ENCODE peak calls at places on chromosomes 5 and 9, in four cellular contexts. X, L, B and F are unnamed samples.

GRCh38 chr9:136213733-136214132 is 8.8 kb upstream of the LHX3 start:
- DNase-seq in L (no peak), B (no peak), X (no peak), F (no peak)

GRCh38 chr5:543755-544674 is 19.8 kb upstream of the SLC9A3 start:
- DNase-seq in X (no peak), L (peak), B (no peak), F (peak)

GRCh38 chr5:105885266-105885665 is 1785.5 kb downstream of the EFNA5 start:
- DNase-seq in X (peak), L (no peak), B (peak), F (no peak)

GRCh38 chr9:2599896-2600295 is 21.7 kb upstream of the VLDLR start:
- DNase-seq in L (no peak), B (no peak), X (peak), F (no peak)

GRCh38 chr5:173330151-173330855 is 2.1 kb upstream of the STC2 start:
- DNase-seq in X (no peak), B (no peak), L (no peak), F (no peak)

GRCh38 chr5:132074772-132075718 is 1.5 kb downstream of the CSF2 start:
- DNase-seq in L (no peak), X (no peak), B (no peak), F (no peak)

GRCh38 chr5:159071382-159071781 is 28.3 kb downstream of the EBF1 start:
- DNase-seq in X (no peak), B (no peak), L (no peak), F (no peak)

GRCh38 chr5:32193591-32193990 is 19.5 kb upstream of the GOLPH3 start:
- DNase-seq in X (peak), L (peak), B (peak), F (peak)

GRCh38 chr5:78534148-78535009 is 114.2 kb downstream of the LHFPL2 start:
- DNase-seq in L (no peak), B (no peak), X (peak), F (peak)

GRCh38 chr9:113042884-113043657 is 13.5 kb downstream of the ZFP37 start:
- DNase-seq in X (no peak), L (no peak), B (no peak), F (no peak)

GRCh38 chr5:125750538-125751186 is 672.5 kb upstream of the GRAMD2B start:
- DNase-seq in B (no peak), L (no peak), X (no peak), F (no peak)

GRCh38 chr5:97009212-97009898 is 73.5 kb downstream of the LNPEP start:
- DNase-seq in B (no peak), L (no peak), X (no peak), F (no peak)

GRCh38 chr9:73219985-73220626 is 68.4 kb downstream of the ANXA1 start:
- DNase-seq in B (peak), X (peak), L (no peak), F (no peak)

GRCh38 chr9:6305954-6306563 is 22.1 kb upstream of the TPD52L3 start:
- DNase-seq in B (peak), L (no peak), X (peak), F (no peak)

GRCh38 chr5:171647043-171647899 is 138.3 kb upstream of the SMIM23 start:
- DNase-seq in X (peak), B (no peak), L (no peak), F (no peak)

GRCh38 chr9:136804509-136805206 is 3.1 kb upstream of the RABL6 start:
- DNase-seq in B (no peak), L (no peak), X (no peak), F (no peak)

GRCh38 chr5:220008-220407 is 1.9 kb downstream of the SDHA start:
- DNase-seq in B (no peak), X (no peak), L (no peak), F (no peak)

GRCh38 chr5:75275736-75276135 is 39.1 kb upstream of the ANKRD31 start:
- DNase-seq in B (no peak), X (no peak), L (no peak), F (no peak)

DNA sequence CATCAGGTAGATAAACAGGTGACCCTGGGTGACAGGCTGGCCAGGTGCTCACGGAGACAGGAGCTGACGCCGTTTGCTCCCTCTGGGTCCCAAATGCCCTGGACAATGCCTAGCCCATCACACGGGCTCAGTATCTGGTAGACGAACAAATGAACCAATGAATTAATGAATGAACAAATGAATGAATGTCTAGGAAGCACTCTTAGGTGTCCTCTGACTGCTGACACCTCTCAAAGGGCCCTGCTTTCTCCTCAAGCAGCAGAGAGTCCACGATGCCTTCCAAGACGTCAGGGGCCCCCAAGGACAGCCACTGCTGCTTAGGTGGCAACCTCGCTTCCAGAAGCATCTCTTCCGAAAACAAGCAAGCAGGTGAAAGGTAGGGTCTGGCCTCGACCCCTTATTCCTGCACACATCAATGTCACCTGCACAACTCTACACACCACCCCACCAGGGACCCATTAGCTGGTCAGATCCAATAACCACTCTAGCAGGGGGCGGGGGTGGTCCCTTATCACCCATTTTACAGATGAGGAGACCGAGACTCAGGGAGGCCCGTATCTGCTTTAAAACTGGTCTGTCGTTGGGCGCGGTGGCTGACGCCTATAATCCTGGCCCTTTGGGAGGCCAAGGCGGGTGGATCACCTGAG is 45.2 kb downstream of the VAV2 start:
- DNase-seq in B (no peak), L (peak), X (no peak), F (no peak)
- H3K4me3 ChIP-seq in B (no peak), L (no peak), X (no peak), F (no peak)

GRCh38 chr5:114471529-114471928 is 109.7 kb downstream of the KCNN2 start:
- DNase-seq in L (no peak), X (no peak), B (no peak), F (no peak)
- H3K4me3 ChIP-seq in L (no peak), X (no peak), B (no peak), F (no peak)

DNA sequence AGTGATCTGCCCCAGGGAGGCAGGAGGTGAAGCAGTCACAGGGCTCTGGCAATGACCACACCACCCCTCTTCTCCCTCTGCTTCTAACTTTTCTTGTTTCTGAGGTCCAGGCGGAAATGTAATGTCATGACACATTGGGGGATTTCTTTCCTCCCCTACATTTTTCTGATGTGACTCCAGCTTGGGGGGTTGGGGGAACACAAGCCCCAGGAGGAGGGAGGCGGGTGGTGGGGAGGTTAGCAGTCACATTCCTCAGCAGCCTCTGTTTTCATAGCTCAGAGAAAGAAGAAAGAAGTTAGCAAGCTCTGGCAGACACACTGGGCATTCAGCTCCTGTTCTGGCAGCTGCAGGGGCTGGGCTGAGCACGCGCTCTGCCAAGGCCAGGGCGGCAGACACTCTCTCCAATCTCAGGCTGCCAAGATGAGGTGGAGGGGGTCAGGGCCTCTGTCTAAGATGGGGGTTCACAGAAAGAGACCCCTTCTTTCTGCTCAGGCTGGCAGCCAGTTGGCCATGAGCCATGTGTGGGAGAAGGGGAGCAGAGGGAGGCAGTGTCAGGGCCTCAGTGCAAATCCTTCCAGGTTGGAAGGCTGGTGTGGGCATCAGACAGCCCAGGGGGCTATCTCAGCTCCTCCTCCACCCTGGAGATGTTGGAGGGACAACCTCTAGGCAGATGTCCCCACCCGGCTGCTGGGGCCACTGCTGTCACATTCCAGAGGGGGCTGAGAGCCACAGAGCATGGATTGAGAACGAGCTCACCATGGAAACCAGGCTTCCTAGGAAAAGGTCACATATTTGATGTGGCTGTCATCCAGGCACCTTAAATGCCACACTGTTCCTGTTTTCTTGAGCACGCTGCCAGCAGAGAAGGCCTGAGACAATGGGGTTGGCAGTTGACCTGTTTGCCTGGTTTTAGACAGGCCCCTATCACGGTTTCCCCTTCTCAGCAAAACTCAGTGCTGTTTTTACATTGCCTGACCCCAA is 20.1 kb upstream of the PFDN1 start:
- DNase-seq in L (no peak), X (peak), B (peak), F (peak)
- H3K4me3 ChIP-seq in L (no peak), X (no peak), B (no peak), F (peak)

GRCh38 chr9:107605041-107605440 is 115.5 kb upstream of the KLF4 start:
- DNase-seq in B (no peak), L (no peak), X (no peak), F (no peak)

GRCh38 chr9:107597743-107598217 is 108.2 kb upstream of the KLF4 start:
- DNase-seq in X (no peak), B (no peak), L (peak), F (no peak)

GRCh38 chr9:107600060-107600573 is 110.5 kb upstream of the KLF4 start:
- DNase-seq in L (no peak), B (no peak), X (no peak), F (no peak)
- H3K4me3 ChIP-seq in L (no peak), B (no peak), X (no peak), F (no peak)

DNA sequence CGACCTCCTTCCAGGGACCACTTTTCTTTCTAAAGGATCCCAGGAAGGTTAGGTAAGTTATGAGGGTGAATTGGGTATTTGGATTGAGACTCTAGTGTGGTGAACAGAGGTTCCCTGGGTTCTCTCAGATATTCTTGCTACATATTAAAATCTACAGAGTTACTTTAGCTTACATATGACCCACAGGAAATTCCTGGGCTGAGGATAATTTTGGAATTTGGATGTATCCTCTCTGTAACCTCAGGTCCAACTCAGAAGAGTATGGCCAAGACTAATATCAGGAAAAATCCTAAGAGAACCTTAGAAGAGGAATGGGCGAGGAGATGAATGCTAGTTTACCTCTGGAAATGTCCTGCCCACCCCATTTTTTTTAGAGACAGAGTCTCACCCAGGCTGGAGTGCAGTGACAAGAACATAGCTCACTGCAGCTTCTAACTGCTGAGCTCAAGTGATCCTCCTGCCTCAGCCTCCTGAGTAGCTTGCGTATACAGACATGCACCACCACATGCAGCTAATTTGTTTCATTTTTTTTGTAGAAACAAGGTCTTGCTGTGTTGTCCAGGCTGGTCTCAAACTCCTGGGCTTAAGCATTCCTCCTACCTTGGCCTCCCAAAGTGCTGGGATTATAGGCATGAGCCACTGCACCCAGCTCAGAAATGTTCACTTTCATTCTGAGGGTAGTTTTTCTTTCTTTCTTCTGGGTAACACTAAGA is 196.4 kb downstream of the ARHGEF28 start:
- DNase-seq in X (no peak), B (no peak), L (no peak), F (no peak)
- H3K4me3 ChIP-seq in X (no peak), B (no peak), L (no peak), F (no peak)

GRCh38 chr5:139653616-139654015 is 5.5 kb downstream of the CXXC5 start:
- DNase-seq in L (no peak), B (no peak), X (no peak), F (no peak)

GRCh38 chr5:139651502-139651862 is 3.3 kb downstream of the CXXC5 start:
- DNase-seq in X (no peak), L (no peak), B (no peak), F (no peak)

GRCh38 chr5:139651863-139652787 is 4.0 kb downstream of the CXXC5 start:
- DNase-seq in L (peak), B (peak), X (peak), F (no peak)

GRCh38 chr5:139654464-139654863 is 6.3 kb downstream of the CXXC5 start:
- DNase-seq in B (no peak), X (no peak), L (no peak), F (no peak)

GRCh38 chr5:139652788-139653241 is 4.7 kb downstream of the CXXC5 start:
- DNase-seq in B (no peak), X (no peak), L (peak), F (no peak)
- H3K4me3 ChIP-seq in B (peak), X (no peak), L (no peak), F (peak)

DNA sequence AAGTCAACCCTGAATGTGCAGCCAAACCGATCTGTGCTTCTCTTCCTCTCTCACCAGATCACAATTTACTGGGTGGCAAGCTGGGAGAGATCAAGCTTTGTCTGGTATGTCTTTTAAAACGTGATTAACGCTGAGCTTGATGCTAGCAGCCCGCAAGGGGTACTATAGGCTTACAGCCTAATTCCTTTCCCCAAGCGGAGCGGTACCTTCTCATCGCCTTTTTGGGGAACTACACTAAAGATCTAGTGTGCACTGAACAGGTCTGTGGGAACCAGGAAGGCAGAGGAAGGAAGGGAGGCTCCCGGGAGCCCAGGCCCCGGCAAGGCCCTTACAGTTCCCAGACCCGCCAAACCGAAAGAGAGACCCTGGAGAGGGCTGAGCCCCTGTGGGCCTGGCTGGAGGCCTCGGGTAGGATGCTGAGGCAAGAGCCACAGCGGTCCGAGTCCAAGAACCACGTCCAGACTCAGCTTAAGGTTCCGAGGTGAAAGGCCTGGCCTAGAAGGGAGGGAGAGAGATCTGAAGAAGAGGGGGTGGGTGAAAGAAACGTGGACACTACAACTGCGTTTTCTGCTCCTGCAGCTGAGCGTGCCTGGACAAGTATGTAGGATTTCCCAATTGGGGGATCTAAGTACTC is 2.7 kb downstream of the NR2F1-AS1 start:
- DNase-seq in B (no peak), X (peak), L (peak), F (no peak)
- H3K4me3 ChIP-seq in B (peak), X (peak), L (no peak), F (no peak)

DNA sequence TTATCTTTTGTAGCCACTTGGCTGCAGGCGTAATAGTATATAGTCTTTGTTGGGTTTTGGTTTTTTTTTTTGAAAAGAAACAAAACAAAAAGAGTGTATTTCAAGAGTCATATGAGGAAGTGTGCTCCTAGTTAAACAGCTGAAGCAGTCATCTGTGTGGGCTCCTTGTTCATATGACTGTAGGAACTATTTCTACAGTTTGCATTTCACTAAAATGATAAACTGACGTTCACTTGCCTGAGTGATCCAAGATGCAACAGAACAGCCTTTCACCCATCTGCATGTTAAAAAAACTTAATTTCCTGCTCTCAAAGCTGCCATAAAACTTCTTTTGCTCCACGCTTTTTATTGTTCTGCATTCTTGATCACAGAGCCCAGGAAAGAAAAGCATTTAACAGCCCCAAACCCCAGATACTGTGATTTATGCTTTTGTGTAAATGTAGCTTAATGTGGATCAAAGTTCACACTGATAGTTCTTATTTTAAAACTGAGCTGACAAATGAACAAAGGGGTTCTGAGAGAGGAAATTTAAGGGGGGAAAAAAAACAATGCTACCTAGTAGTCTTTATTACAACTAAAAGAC is 43.9 kb downstream of the ZNF608 start:
- DNase-seq in X (no peak), L (no peak), B (no peak), F (no peak)
- H3K4me3 ChIP-seq in X (no peak), L (no peak), B (no peak), F (no peak)

GRCh38 chr5:109195667-109196066 is 214.1 kb downstream of the PJA2 start:
- DNase-seq in X (no peak), L (no peak), B (no peak), F (no peak)
- H3K4me3 ChIP-seq in X (no peak), L (no peak), B (no peak), F (no peak)

GRCh38 chr9:1050125-1050895 is at the start of gene DMRT2:
- DNase-seq in B (peak), L (peak), X (peak), F (peak)
- H3K4me3 ChIP-seq in B (peak), L (no peak), X (no peak), F (peak)